ENCODE peak calls at places on chromosomes 16 and 17, in five cellular contexts. One of them, this sample, is unnamed.
A peak's percentile ranks its signal among the peaks of the same experiment; 100 is the strongest.

GRCh38 chr17:62718420-62718819 is 89.7 kb downstream of the MARCHF10 start:
- DNase-seq in NCI-H510A treated with DMSO at 0.1 percent for 48 hours: no peak
- DNase-seq in thoracic aorta: no peak
- DNase-seq in HFF-Myc: no peak
- DNase-seq in activated CD4-positive, alpha-beta T cell treated with anti-CD3 and anti-CD28 coated beads, Interleukin-2, amount 50 U/mL, for 24 hours: no peak
- DNase-seq in this sample: no peak

GRCh38 chr17:40309031-40309937 is at the start of gene RARA:
- DNase-seq in HFF-Myc: no peak
- DNase-seq in NCI-H510A treated with DMSO at 0.1 percent for 48 hours: peak; percentile 35
- DNase-seq in thoracic aorta: no peak
- DNase-seq in activated CD4-positive, alpha-beta T cell treated with anti-CD3 and anti-CD28 coated beads, Interleukin-2, amount 50 U/mL, for 24 hours: no peak
- DNase-seq in this sample: no peak

GRCh38 chr16:1784977-1785845 is 2.5 kb downstream of the NUBP2 start:
- DNase-seq in thoracic aorta: no peak
- DNase-seq in NCI-H510A treated with DMSO at 0.1 percent for 48 hours: no peak
- DNase-seq in HFF-Myc: no peak
- DNase-seq in activated CD4-positive, alpha-beta T cell treated with anti-CD3 and anti-CD28 coated beads, Interleukin-2, amount 50 U/mL, for 24 hours: no peak
- DNase-seq in this sample: no peak

GRCh38 chr16:86261379-86261778 is 248.9 kb upstream of the FOXF1 start:
- DNase-seq in thoracic aorta: no peak
- DNase-seq in NCI-H510A treated with DMSO at 0.1 percent for 48 hours: no peak
- DNase-seq in HFF-Myc: no peak
- DNase-seq in activated CD4-positive, alpha-beta T cell treated with anti-CD3 and anti-CD28 coated beads, Interleukin-2, amount 50 U/mL, for 24 hours: no peak
- DNase-seq in this sample: no peak

GRCh38 chr16:23754594-23755483 is at the start of gene CHP2:
- DNase-seq in activated CD4-positive, alpha-beta T cell treated with anti-CD3 and anti-CD28 coated beads, Interleukin-2, amount 50 U/mL, for 24 hours: no peak
- DNase-seq in HFF-Myc: no peak
- DNase-seq in thoracic aorta: no peak
- DNase-seq in NCI-H510A treated with DMSO at 0.1 percent for 48 hours: no peak
- DNase-seq in this sample: no peak

GRCh38 chr16:67017810-67018488 is 11.0 kb upstream of the CBFB start:
- DNase-seq in HFF-Myc: peak; percentile 96
- DNase-seq in activated CD4-positive, alpha-beta T cell treated with anti-CD3 and anti-CD28 coated beads, Interleukin-2, amount 50 U/mL, for 24 hours: peak; percentile 76
- DNase-seq in NCI-H510A treated with DMSO at 0.1 percent for 48 hours: peak; percentile 68
- DNase-seq in thoracic aorta: no peak
- DNase-seq in this sample: peak; percentile 81

GRCh38 chr16:85717393-85718152 is 28.8 kb upstream of the GINS2 start:
- DNase-seq in thoracic aorta: no peak
- DNase-seq in HFF-Myc: peak; percentile 15
- DNase-seq in NCI-H510A treated with DMSO at 0.1 percent for 48 hours: peak; percentile 88
- DNase-seq in activated CD4-positive, alpha-beta T cell treated with anti-CD3 and anti-CD28 coated beads, Interleukin-2, amount 50 U/mL, for 24 hours: peak; percentile 24
- DNase-seq in this sample: peak; percentile 25

GRCh38 chr17:79607941-79608728 is 2.7 kb downstream of the RBFOX3 start:
- DNase-seq in HFF-Myc: no peak
- DNase-seq in NCI-H510A treated with DMSO at 0.1 percent for 48 hours: no peak
- DNase-seq in activated CD4-positive, alpha-beta T cell treated with anti-CD3 and anti-CD28 coated beads, Interleukin-2, amount 50 U/mL, for 24 hours: no peak
- DNase-seq in thoracic aorta: no peak
- DNase-seq in this sample: no peak

GRCh38 chr17:49217651-49218413 is 7.3 kb downstream of the ABI3 start:
- DNase-seq in thoracic aorta: no peak
- DNase-seq in activated CD4-positive, alpha-beta T cell treated with anti-CD3 and anti-CD28 coated beads, Interleukin-2, amount 50 U/mL, for 24 hours: no peak
- DNase-seq in NCI-H510A treated with DMSO at 0.1 percent for 48 hours: no peak
- DNase-seq in HFF-Myc: no peak
- DNase-seq in this sample: no peak

GRCh38 chr16:66365588-66365987 is 903 bp upstream of the CDH5 start:
- DNase-seq in HFF-Myc: no peak
- DNase-seq in thoracic aorta: no peak
- DNase-seq in activated CD4-positive, alpha-beta T cell treated with anti-CD3 and anti-CD28 coated beads, Interleukin-2, amount 50 U/mL, for 24 hours: no peak
- DNase-seq in NCI-H510A treated with DMSO at 0.1 percent for 48 hours: no peak
- DNase-seq in this sample: no peak

GRCh38 chr17:29096094-29096493 is 53.2 kb downstream of the PIPOX start:
- DNase-seq in NCI-H510A treated with DMSO at 0.1 percent for 48 hours: no peak
- DNase-seq in HFF-Myc: no peak
- DNase-seq in activated CD4-positive, alpha-beta T cell treated with anti-CD3 and anti-CD28 coated beads, Interleukin-2, amount 50 U/mL, for 24 hours: no peak
- DNase-seq in thoracic aorta: no peak
- DNase-seq in this sample: no peak

GRCh38 chr17:5706835-5707234 is 122.5 kb upstream of the NLRP1 start:
- DNase-seq in thoracic aorta: no peak
- DNase-seq in activated CD4-positive, alpha-beta T cell treated with anti-CD3 and anti-CD28 coated beads, Interleukin-2, amount 50 U/mL, for 24 hours: peak; percentile 25
- DNase-seq in NCI-H510A treated with DMSO at 0.1 percent for 48 hours: no peak
- DNase-seq in HFF-Myc: peak; percentile 29
- DNase-seq in this sample: peak; percentile 11

GRCh38 chr17:50199651-50200446 is 1.6 kb downstream of the COL1A1 start:
- DNase-seq in activated CD4-positive, alpha-beta T cell treated with anti-CD3 and anti-CD28 coated beads, Interleukin-2, amount 50 U/mL, for 24 hours: peak; percentile 14
- DNase-seq in NCI-H510A treated with DMSO at 0.1 percent for 48 hours: peak; percentile 94
- DNase-seq in thoracic aorta: peak; percentile 85
- DNase-seq in HFF-Myc: peak; percentile 88
- DNase-seq in this sample: no peak

GRCh38 chr17:42984486-42984885 is 4.1 kb downstream of the RUNDC1 start:
- DNase-seq in HFF-Myc: no peak
- DNase-seq in NCI-H510A treated with DMSO at 0.1 percent for 48 hours: no peak
- DNase-seq in activated CD4-positive, alpha-beta T cell treated with anti-CD3 and anti-CD28 coated beads, Interleukin-2, amount 50 U/mL, for 24 hours: no peak
- DNase-seq in thoracic aorta: no peak
- DNase-seq in this sample: no peak

GRCh38 chr16:56669840-56670639 is 426 bp downstream of the MT1H start:
- DNase-seq in HFF-Myc: no peak
- DNase-seq in NCI-H510A treated with DMSO at 0.1 percent for 48 hours: no peak
- DNase-seq in thoracic aorta: no peak
- DNase-seq in activated CD4-positive, alpha-beta T cell treated with anti-CD3 and anti-CD28 coated beads, Interleukin-2, amount 50 U/mL, for 24 hours: no peak
- DNase-seq in this sample: no peak

GRCh38 chr17:74943808-74944522 is 8.3 kb downstream of the OTOP3 start:
- DNase-seq in NCI-H510A treated with DMSO at 0.1 percent for 48 hours: no peak
- DNase-seq in HFF-Myc: no peak
- DNase-seq in activated CD4-positive, alpha-beta T cell treated with anti-CD3 and anti-CD28 coated beads, Interleukin-2, amount 50 U/mL, for 24 hours: no peak
- DNase-seq in thoracic aorta: no peak
- DNase-seq in this sample: no peak

GRCh38 chr17:27295945-27296344 is 2.0 kb downstream of the WSB1 start:
- DNase-seq in HFF-Myc: no peak
- DNase-seq in activated CD4-positive, alpha-beta T cell treated with anti-CD3 and anti-CD28 coated beads, Interleukin-2, amount 50 U/mL, for 24 hours: no peak
- DNase-seq in thoracic aorta: no peak
- DNase-seq in NCI-H510A treated with DMSO at 0.1 percent for 48 hours: no peak
- DNase-seq in this sample: no peak

GRCh38 chr17:65219124-65219523 is 82.0 kb downstream of the RGS9 start:
- DNase-seq in activated CD4-positive, alpha-beta T cell treated with anti-CD3 and anti-CD28 coated beads, Interleukin-2, amount 50 U/mL, for 24 hours: no peak
- DNase-seq in HFF-Myc: no peak
- DNase-seq in NCI-H510A treated with DMSO at 0.1 percent for 48 hours: no peak
- DNase-seq in thoracic aorta: no peak
- DNase-seq in this sample: no peak

GRCh38 chr17:34487616-34488015 is 91.8 kb upstream of the TMEM132E start:
- DNase-seq in HFF-Myc: no peak
- DNase-seq in activated CD4-positive, alpha-beta T cell treated with anti-CD3 and anti-CD28 coated beads, Interleukin-2, amount 50 U/mL, for 24 hours: no peak
- DNase-seq in NCI-H510A treated with DMSO at 0.1 percent for 48 hours: no peak
- DNase-seq in thoracic aorta: no peak
- DNase-seq in this sample: no peak

GRCh38 chr16:106623-107324 is 28.7 kb downstream of the MPG start:
- DNase-seq in activated CD4-positive, alpha-beta T cell treated with anti-CD3 and anti-CD28 coated beads, Interleukin-2, amount 50 U/mL, for 24 hours: no peak
- DNase-seq in thoracic aorta: no peak
- DNase-seq in HFF-Myc: peak; percentile 67
- DNase-seq in NCI-H510A treated with DMSO at 0.1 percent for 48 hours: peak; percentile 39
- DNase-seq in this sample: no peak

GRCh38 chr16:1696863-1697262 is 9.1 kb upstream of the MAPK8IP3 start:
- DNase-seq in HFF-Myc: no peak
- DNase-seq in thoracic aorta: no peak
- DNase-seq in activated CD4-positive, alpha-beta T cell treated with anti-CD3 and anti-CD28 coated beads, Interleukin-2, amount 50 U/mL, for 24 hours: no peak
- DNase-seq in NCI-H510A treated with DMSO at 0.1 percent for 48 hours: no peak
- DNase-seq in this sample: no peak

GRCh38 chr17:31740611-31741082 is 118.4 kb downstream of the COPRS start:
- DNase-seq in NCI-H510A treated with DMSO at 0.1 percent for 48 hours: no peak
- DNase-seq in thoracic aorta: no peak
- DNase-seq in HFF-Myc: peak; percentile 84
- DNase-seq in activated CD4-positive, alpha-beta T cell treated with anti-CD3 and anti-CD28 coated beads, Interleukin-2, amount 50 U/mL, for 24 hours: no peak
- DNase-seq in this sample: no peak

GRCh38 chr16:10277597-10277996 is 95.4 kb upstream of the GRIN2A start:
- DNase-seq in NCI-H510A treated with DMSO at 0.1 percent for 48 hours: no peak
- DNase-seq in HFF-Myc: no peak
- DNase-seq in thoracic aorta: no peak
- DNase-seq in activated CD4-positive, alpha-beta T cell treated with anti-CD3 and anti-CD28 coated beads, Interleukin-2, amount 50 U/mL, for 24 hours: no peak
- DNase-seq in this sample: no peak

GRCh38 chr17:62179525-62180161 is 114.6 kb upstream of the MED13 start:
- DNase-seq in activated CD4-positive, alpha-beta T cell treated with anti-CD3 and anti-CD28 coated beads, Interleukin-2, amount 50 U/mL, for 24 hours: no peak
- DNase-seq in thoracic aorta: no peak
- DNase-seq in NCI-H510A treated with DMSO at 0.1 percent for 48 hours: no peak
- DNase-seq in HFF-Myc: peak; percentile 37
- DNase-seq in this sample: no peak

GRCh38 chr17:67386965-67387551 is 10.0 kb downstream of the PITPNC1 start:
- DNase-seq in activated CD4-positive, alpha-beta T cell treated with anti-CD3 and anti-CD28 coated beads, Interleukin-2, amount 50 U/mL, for 24 hours: peak; percentile 58
- DNase-seq in thoracic aorta: no peak
- DNase-seq in NCI-H510A treated with DMSO at 0.1 percent for 48 hours: peak; percentile 49
- DNase-seq in HFF-Myc: no peak
- DNase-seq in this sample: peak; percentile 43

GRCh38 chr17:77346765-77347164 is 206.0 kb downstream of the SEC14L1 start:
- DNase-seq in thoracic aorta: no peak
- DNase-seq in activated CD4-positive, alpha-beta T cell treated with anti-CD3 and anti-CD28 coated beads, Interleukin-2, amount 50 U/mL, for 24 hours: no peak
- DNase-seq in NCI-H510A treated with DMSO at 0.1 percent for 48 hours: no peak
- DNase-seq in HFF-Myc: no peak
- DNase-seq in this sample: no peak

GRCh38 chr17:38706625-38707298 is 1.7 kb downstream of the MLLT6 start:
- DNase-seq in thoracic aorta: no peak
- DNase-seq in NCI-H510A treated with DMSO at 0.1 percent for 48 hours: peak; percentile 49
- DNase-seq in activated CD4-positive, alpha-beta T cell treated with anti-CD3 and anti-CD28 coated beads, Interleukin-2, amount 50 U/mL, for 24 hours: no peak
- DNase-seq in HFF-Myc: no peak
- DNase-seq in this sample: no peak

GRCh38 chr17:10623786-10624338 is 33.2 kb downstream of the MYH3 start:
- DNase-seq in HFF-Myc: no peak
- DNase-seq in thoracic aorta: no peak
- DNase-seq in activated CD4-positive, alpha-beta T cell treated with anti-CD3 and anti-CD28 coated beads, Interleukin-2, amount 50 U/mL, for 24 hours: no peak
- DNase-seq in NCI-H510A treated with DMSO at 0.1 percent for 48 hours: no peak
- DNase-seq in this sample: no peak

GRCh38 chr17:74360993-74361612 is 565 bp downstream of the BTBD17 start:
- DNase-seq in NCI-H510A treated with DMSO at 0.1 percent for 48 hours: peak; percentile 78
- DNase-seq in thoracic aorta: no peak
- DNase-seq in activated CD4-positive, alpha-beta T cell treated with anti-CD3 and anti-CD28 coated beads, Interleukin-2, amount 50 U/mL, for 24 hours: no peak
- DNase-seq in HFF-Myc: no peak
- DNase-seq in this sample: no peak

GRCh38 chr17:63772801-63773271 is 561 bp downstream of the CCDC47 start:
- DNase-seq in HFF-Myc: no peak
- DNase-seq in NCI-H510A treated with DMSO at 0.1 percent for 48 hours: peak; percentile 31
- DNase-seq in activated CD4-positive, alpha-beta T cell treated with anti-CD3 and anti-CD28 coated beads, Interleukin-2, amount 50 U/mL, for 24 hours: no peak
- DNase-seq in thoracic aorta: no peak
- DNase-seq in this sample: no peak

GRCh38 chr16:24834459-24835335 is 11.1 kb upstream of the SLC5A11 start:
- DNase-seq in HFF-Myc: no peak
- DNase-seq in NCI-H510A treated with DMSO at 0.1 percent for 48 hours: peak; percentile 18
- DNase-seq in activated CD4-positive, alpha-beta T cell treated with anti-CD3 and anti-CD28 coated beads, Interleukin-2, amount 50 U/mL, for 24 hours: no peak
- DNase-seq in thoracic aorta: no peak
- DNase-seq in this sample: no peak

GRCh38 chr16:22070361-22071351 is 21.7 kb upstream of the VWA3A start:
- DNase-seq in activated CD4-positive, alpha-beta T cell treated with anti-CD3 and anti-CD28 coated beads, Interleukin-2, amount 50 U/mL, for 24 hours: no peak
- DNase-seq in NCI-H510A treated with DMSO at 0.1 percent for 48 hours: no peak
- DNase-seq in HFF-Myc: no peak
- DNase-seq in thoracic aorta: no peak
- DNase-seq in this sample: no peak

GRCh38 chr17:4939554-4939803 is 367 bp downstream of the SLC25A11 start:
- DNase-seq in thoracic aorta: no peak
- DNase-seq in NCI-H510A treated with DMSO at 0.1 percent for 48 hours: no peak
- DNase-seq in HFF-Myc: no peak
- DNase-seq in activated CD4-positive, alpha-beta T cell treated with anti-CD3 and anti-CD28 coated beads, Interleukin-2, amount 50 U/mL, for 24 hours: no peak
- DNase-seq in this sample: no peak

GRCh38 chr17:16085066-16085699 is 85.6 kb downstream of the TTC19 start:
- DNase-seq in NCI-H510A treated with DMSO at 0.1 percent for 48 hours: no peak
- DNase-seq in activated CD4-positive, alpha-beta T cell treated with anti-CD3 and anti-CD28 coated beads, Interleukin-2, amount 50 U/mL, for 24 hours: no peak
- DNase-seq in thoracic aorta: no peak
- DNase-seq in HFF-Myc: peak; percentile 56
- DNase-seq in this sample: no peak

GRCh38 chr16:11329891-11330290 is 15.4 kb upstream of the RMI2 start:
- DNase-seq in NCI-H510A treated with DMSO at 0.1 percent for 48 hours: no peak
- DNase-seq in thoracic aorta: no peak
- DNase-seq in activated CD4-positive, alpha-beta T cell treated with anti-CD3 and anti-CD28 coated beads, Interleukin-2, amount 50 U/mL, for 24 hours: no peak
- DNase-seq in HFF-Myc: no peak
- DNase-seq in this sample: no peak

GRCh38 chr16:4140652-4141051 is 24.4 kb upstream of the ADCY9 start:
- DNase-seq in NCI-H510A treated with DMSO at 0.1 percent for 48 hours: peak; percentile 64
- DNase-seq in activated CD4-positive, alpha-beta T cell treated with anti-CD3 and anti-CD28 coated beads, Interleukin-2, amount 50 U/mL, for 24 hours: no peak
- DNase-seq in HFF-Myc: no peak
- DNase-seq in thoracic aorta: no peak
- DNase-seq in this sample: no peak

This sample was measured in activated naive CD8-positive, alpha-beta T cell treated with anti-CD3 and anti-CD28 coated beads, Interleukin-2, amount 50 U/mL, for 16 hours.